ENCODE peak calls at places on chromosomes 1 and 21, in four cellular contexts. One of them, this sample, is unnamed.

GRCh38 chr1:181089777-181090505 is 1.4 kb downstream of the IER5 start:
- DNase-seq in left ventricle myocardium inferior: peak
- DNase-seq in pancreas: peak
- DNase-seq in ascending aorta: peak
- DNase-seq in this sample: peak

GRCh38 chr1:171081220-171081993 is 9.3 kb upstream of the FMO3 start:
- DNase-seq in pancreas: no peak
- DNase-seq in left ventricle myocardium inferior: no peak
- DNase-seq in ascending aorta: no peak
- DNase-seq in this sample: peak

GRCh38 chr1:182614796-182615451 is 10.7 kb upstream of the RGS16 start:
- DNase-seq in pancreas: peak
- DNase-seq in ascending aorta: peak
- DNase-seq in left ventricle myocardium inferior: peak
- DNase-seq in this sample: peak

GRCh38 chr1:231016234-231016633 is 23.8 kb downstream of the FAM89A start:
- DNase-seq in left ventricle myocardium inferior: no peak
- DNase-seq in ascending aorta: no peak
- DNase-seq in pancreas: no peak
- DNase-seq in this sample: no peak

GRCh38 chr1:197126698-197127097 is 19.8 kb downstream of the ASPM start:
- DNase-seq in ascending aorta: no peak
- DNase-seq in pancreas: no peak
- DNase-seq in left ventricle myocardium inferior: no peak
- DNase-seq in this sample: no peak

GRCh38 chr21:28541371-28542112 is 451.1 kb downstream of the LTN1 start:
- DNase-seq in ascending aorta: no peak
- DNase-seq in pancreas: no peak
- DNase-seq in left ventricle myocardium inferior: no peak
- DNase-seq in this sample: no peak

GRCh38 chr1:41093826-41094225 is 72.3 kb upstream of the SLFNL1 start:
- DNase-seq in pancreas: no peak
- DNase-seq in left ventricle myocardium inferior: no peak
- DNase-seq in ascending aorta: no peak
- DNase-seq in this sample: no peak

GRCh38 chr1:226763741-226764264 is 24.7 kb upstream of the ITPKB start:
- DNase-seq in ascending aorta: no peak
- DNase-seq in pancreas: no peak
- DNase-seq in left ventricle myocardium inferior: no peak
- DNase-seq in this sample: peak

GRCh38 chr1:145990249-145991097 is 5.9 kb downstream of the TXNIP start:
- DNase-seq in left ventricle myocardium inferior: no peak
- DNase-seq in ascending aorta: peak
- DNase-seq in pancreas: no peak
- DNase-seq in this sample: no peak

GRCh38 chr1:228873714-228874113 is 138.4 kb downstream of the RHOU start:
- DNase-seq in left ventricle myocardium inferior: no peak
- DNase-seq in ascending aorta: no peak
- DNase-seq in pancreas: no peak
- DNase-seq in this sample: no peak

DNA sequence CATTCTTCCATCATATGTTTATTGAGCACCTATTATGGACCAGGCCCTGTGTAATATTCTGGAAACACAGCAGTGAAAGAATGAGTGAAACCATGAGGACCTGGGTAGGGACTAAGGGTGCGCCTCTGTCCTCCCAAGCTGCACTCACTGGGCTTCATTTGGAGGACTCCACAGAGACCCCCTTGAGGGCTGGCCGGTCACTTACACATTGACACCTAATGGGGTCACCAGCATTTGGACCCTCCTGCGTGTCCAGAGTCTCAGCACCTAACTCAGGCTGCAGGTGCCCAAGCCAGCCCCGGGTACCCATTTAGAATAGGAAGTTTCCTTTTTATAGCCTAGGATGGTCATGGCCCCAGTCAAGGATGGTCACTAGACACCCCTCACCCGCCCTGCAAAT is 2.8 kb upstream of the FNDC5 start:
- DNase-seq in left ventricle myocardium inferior: no peak
- DNase-seq in pancreas: no peak
- DNase-seq in ascending aorta: peak
- DNase-seq in this sample: no peak
- H3K4me3 ChIP-seq in left ventricle myocardium inferior: no peak
- H3K4me3 ChIP-seq in pancreas: no peak
- H3K4me3 ChIP-seq in ascending aorta: no peak
- H3K4me3 ChIP-seq in this sample: no peak

DNA sequence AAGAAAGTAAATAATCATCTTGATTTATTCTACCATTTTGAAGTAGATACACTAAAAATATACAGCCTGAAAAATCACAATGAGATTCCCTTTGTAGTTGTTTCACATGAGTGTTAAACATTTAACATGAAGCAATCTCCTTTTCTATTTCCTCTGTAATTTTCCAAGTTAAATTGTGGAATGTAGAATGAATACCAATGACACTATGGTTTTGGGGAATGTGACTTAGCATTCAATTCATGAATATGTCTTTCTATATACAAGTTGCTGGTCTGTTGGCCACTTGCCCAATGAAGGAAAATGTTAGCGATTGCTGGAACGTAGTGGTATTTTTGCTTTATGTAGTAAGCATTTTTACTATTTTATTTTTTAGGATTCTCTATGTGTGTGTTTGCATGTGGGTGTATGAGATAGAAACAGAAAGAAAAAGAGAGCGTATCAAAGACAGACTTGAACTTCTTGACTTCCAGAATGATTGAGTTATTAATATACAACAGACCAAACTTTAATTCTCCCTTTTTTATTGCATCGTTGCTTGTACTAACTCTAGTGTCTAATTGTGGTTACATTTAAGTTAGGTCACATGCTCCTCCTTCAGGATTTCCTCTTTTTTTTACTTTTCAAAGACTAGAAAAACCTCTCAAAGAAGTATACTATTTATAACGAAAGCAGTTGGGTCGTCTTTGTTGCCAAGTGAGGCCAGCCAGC is 5.9 kb downstream of the TGFB2 start:
- DNase-seq in left ventricle myocardium inferior: no peak
- DNase-seq in ascending aorta: no peak
- DNase-seq in pancreas: no peak
- DNase-seq in this sample: peak
- H3K4me3 ChIP-seq in left ventricle myocardium inferior: peak
- H3K4me3 ChIP-seq in ascending aorta: peak
- H3K4me3 ChIP-seq in pancreas: no peak
- H3K4me3 ChIP-seq in this sample: peak

GRCh38 chr1:71365451-71365850 is 284.6 kb upstream of the ZRANB2 start:
- DNase-seq in left ventricle myocardium inferior: no peak
- DNase-seq in ascending aorta: no peak
- DNase-seq in pancreas: no peak
- DNase-seq in this sample: no peak
- H3K4me3 ChIP-seq in left ventricle myocardium inferior: peak
- H3K4me3 ChIP-seq in ascending aorta: no peak
- H3K4me3 ChIP-seq in pancreas: peak
- H3K4me3 ChIP-seq in this sample: peak

GRCh38 chr1:95990033-95990432 is 731.6 kb upstream of the PTBP2 start:
- DNase-seq in ascending aorta: no peak
- DNase-seq in left ventricle myocardium inferior: no peak
- DNase-seq in pancreas: no peak
- DNase-seq in this sample: no peak
- H3K4me3 ChIP-seq in ascending aorta: no peak
- H3K4me3 ChIP-seq in left ventricle myocardium inferior: no peak
- H3K4me3 ChIP-seq in pancreas: no peak
- H3K4me3 ChIP-seq in this sample: no peak

DNA sequence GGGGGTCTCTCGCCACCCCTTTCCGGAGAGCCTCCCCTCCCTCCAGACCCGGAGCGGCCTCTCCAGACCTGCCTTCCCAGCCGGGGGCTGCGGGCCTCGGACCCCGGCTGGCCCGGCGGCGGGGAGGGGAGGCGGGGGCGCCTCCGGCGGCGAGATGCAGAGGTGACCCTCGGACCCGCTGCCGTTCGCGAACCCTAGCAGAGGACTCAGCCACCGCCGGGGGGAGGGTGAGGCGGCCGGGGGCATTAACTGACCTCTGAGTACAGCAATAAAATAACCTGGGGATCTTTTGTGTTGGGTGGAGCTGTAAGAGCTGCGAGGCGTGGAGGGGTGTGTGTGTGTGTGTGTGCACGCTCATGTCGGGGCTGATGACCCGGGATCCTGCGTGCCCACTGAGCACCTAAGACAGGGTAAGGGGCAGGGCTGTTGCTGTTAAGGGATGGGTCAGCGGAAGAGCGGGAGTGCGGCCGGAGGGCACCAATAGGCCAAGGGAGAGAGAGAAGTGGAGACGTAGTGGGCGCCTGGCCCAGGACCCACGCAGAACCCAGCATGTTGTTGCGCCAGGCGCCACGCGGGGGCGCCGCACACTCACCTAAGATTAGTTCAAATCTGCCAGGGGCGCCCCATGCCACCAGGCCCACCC is 6.3 kb downstream of the HAPLN2 start:
- DNase-seq in left ventricle myocardium inferior: peak
- DNase-seq in ascending aorta: no peak
- DNase-seq in pancreas: peak
- DNase-seq in this sample: no peak
- H3K4me3 ChIP-seq in left ventricle myocardium inferior: peak
- H3K4me3 ChIP-seq in ascending aorta: peak
- H3K4me3 ChIP-seq in pancreas: peak
- H3K4me3 ChIP-seq in this sample: no peak

GRCh38 chr1:46256523-46256922 is 9.0 kb downstream of the RAD54L start:
- DNase-seq in pancreas: no peak
- DNase-seq in left ventricle myocardium inferior: no peak
- DNase-seq in ascending aorta: no peak
- DNase-seq in this sample: no peak

GRCh38 chr1:46263146-46263545 is 15.6 kb downstream of the RAD54L start:
- DNase-seq in left ventricle myocardium inferior: no peak
- DNase-seq in pancreas: no peak
- DNase-seq in ascending aorta: no peak
- DNase-seq in this sample: no peak

DNA sequence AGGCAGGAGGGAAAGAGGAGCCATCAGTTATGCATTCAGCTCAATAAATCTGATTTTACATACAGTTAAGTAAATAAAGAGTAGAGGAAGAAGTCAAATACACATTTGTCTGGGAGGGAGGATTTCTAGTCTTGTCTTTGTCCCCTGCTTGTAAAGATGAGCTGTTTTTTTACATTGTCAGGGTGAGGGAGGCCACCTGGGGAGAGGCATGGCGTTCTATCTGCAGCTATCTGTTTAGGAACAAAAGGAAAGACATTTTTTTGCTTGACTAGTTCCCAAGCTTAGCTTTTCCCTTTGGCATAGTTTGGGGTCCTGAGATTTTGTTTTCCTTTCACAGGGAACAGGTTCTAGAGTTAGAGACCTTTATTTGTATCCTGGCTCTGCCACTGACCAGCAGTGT is 14.9 kb downstream of the RAD54L start:
- DNase-seq in left ventricle myocardium inferior: no peak
- DNase-seq in pancreas: no peak
- DNase-seq in ascending aorta: no peak
- DNase-seq in this sample: no peak
- H3K4me3 ChIP-seq in left ventricle myocardium inferior: no peak
- H3K4me3 ChIP-seq in pancreas: no peak
- H3K4me3 ChIP-seq in ascending aorta: no peak
- H3K4me3 ChIP-seq in this sample: no peak

GRCh38 chr1:27439150-27439549 is 46.7 kb downstream of the GPR3 start:
- DNase-seq in left ventricle myocardium inferior: no peak
- DNase-seq in ascending aorta: no peak
- DNase-seq in pancreas: no peak
- DNase-seq in this sample: no peak
- H3K4me3 ChIP-seq in left ventricle myocardium inferior: no peak
- H3K4me3 ChIP-seq in ascending aorta: no peak
- H3K4me3 ChIP-seq in pancreas: no peak
- H3K4me3 ChIP-seq in this sample: no peak

GRCh38 chr21:34027727-34028461 is 45.5 kb upstream of the MRPS6 start:
- DNase-seq in left ventricle myocardium inferior: no peak
- DNase-seq in ascending aorta: no peak
- DNase-seq in pancreas: no peak
- DNase-seq in this sample: peak

GRCh38 chr21:34024382-34024693 is 49.0 kb upstream of the MRPS6 start:
- DNase-seq in left ventricle myocardium inferior: no peak
- DNase-seq in ascending aorta: no peak
- DNase-seq in pancreas: no peak
- DNase-seq in this sample: no peak

GRCh38 chr21:34034369-34035014 is 38.9 kb upstream of the MRPS6 start:
- DNase-seq in ascending aorta: no peak
- DNase-seq in pancreas: no peak
- DNase-seq in left ventricle myocardium inferior: no peak
- DNase-seq in this sample: peak

GRCh38 chr21:34031835-34032370 is 41.5 kb upstream of the MRPS6 start:
- DNase-seq in left ventricle myocardium inferior: no peak
- DNase-seq in ascending aorta: no peak
- DNase-seq in pancreas: no peak
- DNase-seq in this sample: no peak

GRCh38 chr21:34029724-34030528 is 43.5 kb upstream of the MRPS6 start:
- DNase-seq in left ventricle myocardium inferior: no peak
- DNase-seq in ascending aorta: peak
- DNase-seq in pancreas: peak
- DNase-seq in this sample: no peak
- H3K4me3 ChIP-seq in left ventricle myocardium inferior: peak
- H3K4me3 ChIP-seq in ascending aorta: no peak
- H3K4me3 ChIP-seq in pancreas: no peak
- H3K4me3 ChIP-seq in this sample: no peak

This sample was measured in SJSA1.